ENCODE peak calls at places on chromosomes 7 and 10, in four cellular contexts. O is NCI-H1092, T is psoas muscle, H is SK-N-DZ. D is an unnamed sample.

GRCh38 chr7:96303686-96304443 is 18.0 kb downstream of the SLC25A13 start:
- DNase-seq in O (no peak), T (no peak), H (peak; percentile 42), D (no peak)

GRCh38 chr10:102504179-102504975 is 605 bp downstream of the SUFU start:
- DNase-seq in O (no peak), T (peak; percentile 35), H (peak; percentile 51), D (peak; percentile 51)

GRCh38 chr10:55400075-55400474 is 599.0 kb upstream of the PCDH15 start:
- DNase-seq in O (no peak), T (no peak), H (no peak), D (no peak)

GRCh38 chr7:105776068-105776790 is 100.2 kb downstream of the ATXN7L1 start:
- DNase-seq in O (no peak), T (peak; percentile 80), H (no peak), D (peak; percentile 20)

GRCh38 chr7:80833289-80834104 is 85.4 kb downstream of the SEMA3C start:
- DNase-seq in O (no peak), T (no peak), H (peak; percentile 89), D (peak; percentile 94)

GRCh38 chr7:101582971-101583370 is 46.1 kb downstream of the MYL10 start:
- DNase-seq in O (no peak), T (no peak), H (no peak), D (no peak)

GRCh38 chr10:100186813-100187212 is 984 bp upstream of the ERLIN1 start:
- DNase-seq in O (no peak), T (peak; percentile 15), H (peak; percentile 13), D (peak; percentile 80)

GRCh38 chr10:8060010-8060703 is 5.7 kb downstream of the GATA3 start:
- DNase-seq in O (no peak), T (no peak), H (peak; percentile 80), D (peak; percentile 42)

GRCh38 chr7:151346180-151346769 is 4.7 kb downstream of the NUB1 start:
- DNase-seq in O (no peak), T (no peak), H (no peak), D (no peak)

GRCh38 chr10:70582793-70583700 is 19.5 kb downstream of the PRF1 start:
- DNase-seq in O (no peak), T (no peak), H (no peak), D (peak; percentile 68)

GRCh38 chr7:26843696-26844095 is 20.7 kb downstream of the SKAP2 start:
- DNase-seq in O (no peak), T (no peak), H (no peak), D (peak; percentile 32)

GRCh38 chr10:30505543-30506298 is 71.7 kb downstream of the MAP3K8 start:
- DNase-seq in O (no peak), T (no peak), H (no peak), D (no peak)

D was measured in NCI-H82.